ENCODE peak calls at places on chromosomes 2 and 18, in eight cellular contexts. E, F, C, H, J, B, D and S are unnamed samples.

GRCh38 chr2:42569116-42569711 is 782 bp downstream of the MTA3 start:
- DNase-seq in E (peak), F (peak), C (no peak), H (peak), J (peak), B (peak), D (peak), S (peak)

GRCh38 chr18:8847900-8848299 is 142.5 kb downstream of the MTCL1 start:
- DNase-seq in E (no peak), F (peak), C (no peak), H (no peak), J (no peak), B (no peak), D (no peak), S (no peak)

GRCh38 chr2:223528036-223528435 is 74.1 kb downstream of the SCG2 start:
- DNase-seq in E (no peak), F (no peak), C (no peak), H (no peak), J (no peak), B (no peak), D (no peak), S (no peak)

GRCh38 chr2:12642855-12643254 is 73.9 kb upstream of the TRIB2 start:
- DNase-seq in E (no peak), F (no peak), C (no peak), H (no peak), J (no peak), B (no peak), D (no peak), S (no peak)

GRCh38 chr2:101766337-101766736 is 68.8 kb downstream of the MAP4K4 start:
- DNase-seq in E (no peak), F (no peak), C (no peak), H (no peak), J (no peak), B (no peak), D (no peak), S (no peak)

GRCh38 chr2:160956243-160956802 is 203.9 kb upstream of the TANK start:
- DNase-seq in E (no peak), F (peak), C (no peak), H (no peak), J (no peak), B (no peak), D (peak), S (peak)

GRCh38 chr2:67872481-67872880 is 190.3 kb downstream of the C1D start:
- DNase-seq in E (no peak), F (no peak), C (no peak), H (no peak), J (no peak), B (no peak), D (no peak), S (no peak)

GRCh38 chr2:229124126-229124525 is 147.0 kb downstream of the PID1 start:
- DNase-seq in E (no peak), F (no peak), C (no peak), H (no peak), J (no peak), B (no peak), D (no peak), S (no peak)

GRCh38 chr18:78403371-78403770 is 576.2 kb upstream of the SALL3 start:
- DNase-seq in E (no peak), F (no peak), C (no peak), H (no peak), J (no peak), B (no peak), D (no peak), S (no peak)

GRCh38 chr2:10271509-10271908 is 31.2 kb upstream of the HPCAL1 start:
- DNase-seq in E (no peak), F (no peak), C (no peak), H (no peak), J (no peak), B (no peak), D (no peak), S (peak)

GRCh38 chr2:19860022-19860421 is 41.8 kb downstream of the TTC32 start:
- DNase-seq in E (no peak), F (peak), C (no peak), H (peak), J (peak), B (no peak), D (no peak), S (no peak)

GRCh38 chr2:182573553-182573952 is 142.5 kb upstream of the DNAJC10 start:
- DNase-seq in E (no peak), F (no peak), C (no peak), H (no peak), J (no peak), B (no peak), D (no peak), S (no peak)

GRCh38 chr2:120395221-120395620 is 49.3 kb downstream of the INHBB start:
- DNase-seq in E (no peak), F (no peak), C (no peak), H (no peak), J (no peak), B (no peak), D (no peak), S (no peak)

GRCh38 chr2:28391564-28392296 is 928 bp upstream of the FOSL2 start:
- DNase-seq in E (peak), F (peak), C (peak), H (peak), J (peak), B (peak), D (peak), S (peak)

GRCh38 chr18:44742741-44743311 is 62.1 kb downstream of the SETBP1 start:
- DNase-seq in E (peak), F (peak), C (no peak), H (peak), J (peak), B (peak), D (peak), S (no peak)

GRCh38 chr2:75547345-75548035 is 13.2 kb downstream of the EVA1A start:
- DNase-seq in E (no peak), F (no peak), C (no peak), H (no peak), J (peak), B (no peak), D (no peak), S (peak)

GRCh38 chr2:119024152-119024551 is 82.2 kb downstream of the MARCO start:
- DNase-seq in E (no peak), F (no peak), C (no peak), H (no peak), J (no peak), B (no peak), D (no peak), S (no peak)

GRCh38 chr18:2881088-2881487 is 34.3 kb downstream of the EMILIN2 start:
- DNase-seq in E (no peak), F (no peak), C (no peak), H (no peak), J (no peak), B (no peak), D (no peak), S (no peak)

GRCh38 chr2:7811073-7811472 is 870.8 kb upstream of the ID2 start:
- DNase-seq in E (no peak), F (no peak), C (no peak), H (no peak), J (no peak), B (no peak), D (no peak), S (no peak)

GRCh38 chr2:222049946-222050345 is 248.9 kb downstream of the PAX3 start:
- DNase-seq in E (no peak), F (no peak), C (no peak), H (no peak), J (peak), B (no peak), D (no peak), S (no peak)

GRCh38 chr2:239196474-239197021 is 204.3 kb downstream of the HDAC4 start:
- DNase-seq in E (peak), F (peak), C (no peak), H (no peak), J (no peak), B (peak), D (peak), S (peak)

GRCh38 chr2:164778723-164779122 is 62.9 kb downstream of the COBLL1 start:
- DNase-seq in E (no peak), F (no peak), C (no peak), H (no peak), J (no peak), B (no peak), D (no peak), S (no peak)

GRCh38 chr2:112031473-112031872 is 23.6 kb upstream of the TMEM87B start:
- DNase-seq in E (peak), F (peak), C (no peak), H (peak), J (no peak), B (peak), D (no peak), S (no peak)

GRCh38 chr2:132916219-132916618 is 246.2 kb upstream of the LYPD1 start:
- DNase-seq in E (no peak), F (no peak), C (no peak), H (no peak), J (no peak), B (no peak), D (no peak), S (no peak)

GRCh38 chr18:55650363-55650870 is 62.4 kb upstream of the TCF4 start:
- DNase-seq in E (no peak), F (no peak), C (no peak), H (no peak), J (no peak), B (no peak), D (no peak), S (no peak)

GRCh38 chr2:221283896-221284295 is 288.2 kb downstream of the EPHA4 start:
- DNase-seq in E (no peak), F (no peak), C (no peak), H (no peak), J (no peak), B (no peak), D (no peak), S (no peak)

GRCh38 chr2:205731521-205731965 is 49.2 kb downstream of the NRP2 start:
- DNase-seq in E (no peak), F (no peak), C (no peak), H (no peak), J (peak), B (no peak), D (no peak), S (no peak)

GRCh38 chr2:209532321-209532720 is 108.5 kb downstream of the MAP2 start:
- DNase-seq in E (no peak), F (no peak), C (no peak), H (no peak), J (no peak), B (no peak), D (no peak), S (no peak)

GRCh38 chr18:24683965-24684364 is 223.5 kb downstream of the HRH4 start:
- DNase-seq in E (no peak), F (no peak), C (no peak), H (no peak), J (no peak), B (no peak), D (no peak), S (no peak)

GRCh38 chr2:72012886-72013574 is 134.6 kb downstream of the CYP26B1 start:
- DNase-seq in E (no peak), F (no peak), C (no peak), H (no peak), J (no peak), B (no peak), D (no peak), S (peak)

GRCh38 chr2:169349528-169349927 is 12.8 kb downstream of the LRP2 start:
- DNase-seq in E (no peak), F (no peak), C (no peak), H (no peak), J (no peak), B (no peak), D (no peak), S (no peak)

GRCh38 chr2:567865-568638 is 109.2 kb downstream of the TMEM18 start:
- DNase-seq in E (peak), F (peak), C (no peak), H (no peak), J (no peak), B (peak), D (peak), S (peak)

GRCh38 chr2:102122115-102122514 is 20.4 kb upstream of the IL1R1 start:
- DNase-seq in E (no peak), F (no peak), C (no peak), H (no peak), J (no peak), B (no peak), D (no peak), S (no peak)

GRCh38 chr2:71157124-71157802 is 26.8 kb downstream of the MPHOSPH10 start:
- DNase-seq in E (peak), F (peak), C (peak), H (peak), J (peak), B (peak), D (peak), S (no peak)

GRCh38 chr2:222813177-222813843 is 47.5 kb upstream of the ACSL3 start:
- DNase-seq in E (no peak), F (no peak), C (no peak), H (no peak), J (no peak), B (no peak), D (no peak), S (no peak)

GRCh38 chr2:197969391-197969893 is 165.0 kb downstream of the PLCL1 start:
- DNase-seq in E (no peak), F (no peak), C (no peak), H (no peak), J (no peak), B (no peak), D (no peak), S (no peak)

GRCh38 chr2:104841694-104842093 is 12.2 kb upstream of the POU3F3 start:
- DNase-seq in E (no peak), F (no peak), C (no peak), H (no peak), J (no peak), B (no peak), D (no peak), S (no peak)
- TF ChIP-seq POLR2A in E (no peak), F (no peak), C (no peak), H (no peak), J (no peak), B (no peak), D (no peak), S (no peak)

DNA sequence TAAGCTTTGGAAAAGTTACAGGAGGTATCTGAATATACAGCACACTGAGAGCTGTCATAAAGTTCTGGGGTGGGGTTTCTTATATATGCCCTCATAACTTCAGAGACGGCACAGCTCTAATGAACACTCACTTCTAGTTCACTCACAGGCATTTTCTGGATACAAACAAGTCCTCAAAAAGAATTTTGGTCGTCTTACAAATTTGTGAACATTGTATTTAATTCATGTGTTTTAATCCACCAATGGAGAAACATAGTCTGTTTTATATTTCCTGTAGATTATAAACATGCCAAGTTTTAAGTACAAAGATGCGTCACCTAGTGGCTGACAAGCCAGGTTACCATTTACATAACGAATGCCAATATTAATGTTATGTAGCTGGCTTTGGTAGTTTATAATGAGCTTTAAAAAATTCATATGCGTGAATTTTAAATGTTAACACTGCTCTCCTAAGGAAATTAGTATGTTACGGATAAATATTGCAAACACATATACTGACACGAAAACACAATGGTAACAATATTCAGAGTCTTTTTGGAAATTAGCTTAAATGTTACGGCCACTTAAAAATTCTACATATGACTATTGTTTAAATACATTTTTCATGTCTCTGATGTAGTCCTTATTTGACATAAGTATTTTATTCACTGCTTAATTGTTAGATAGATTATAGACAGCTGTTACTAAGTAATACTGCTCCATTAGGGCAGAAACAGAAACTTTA is 2.5 kb downstream of the COL3A1 start:
- DNase-seq in E (no peak), F (no peak), C (no peak), H (no peak), J (no peak), B (no peak), D (peak), S (no peak)
- TF ChIP-seq CTCF in E (peak), F (no peak), C (peak), H (no peak), J (no peak), B (peak), D (peak), S (no peak)

DNA sequence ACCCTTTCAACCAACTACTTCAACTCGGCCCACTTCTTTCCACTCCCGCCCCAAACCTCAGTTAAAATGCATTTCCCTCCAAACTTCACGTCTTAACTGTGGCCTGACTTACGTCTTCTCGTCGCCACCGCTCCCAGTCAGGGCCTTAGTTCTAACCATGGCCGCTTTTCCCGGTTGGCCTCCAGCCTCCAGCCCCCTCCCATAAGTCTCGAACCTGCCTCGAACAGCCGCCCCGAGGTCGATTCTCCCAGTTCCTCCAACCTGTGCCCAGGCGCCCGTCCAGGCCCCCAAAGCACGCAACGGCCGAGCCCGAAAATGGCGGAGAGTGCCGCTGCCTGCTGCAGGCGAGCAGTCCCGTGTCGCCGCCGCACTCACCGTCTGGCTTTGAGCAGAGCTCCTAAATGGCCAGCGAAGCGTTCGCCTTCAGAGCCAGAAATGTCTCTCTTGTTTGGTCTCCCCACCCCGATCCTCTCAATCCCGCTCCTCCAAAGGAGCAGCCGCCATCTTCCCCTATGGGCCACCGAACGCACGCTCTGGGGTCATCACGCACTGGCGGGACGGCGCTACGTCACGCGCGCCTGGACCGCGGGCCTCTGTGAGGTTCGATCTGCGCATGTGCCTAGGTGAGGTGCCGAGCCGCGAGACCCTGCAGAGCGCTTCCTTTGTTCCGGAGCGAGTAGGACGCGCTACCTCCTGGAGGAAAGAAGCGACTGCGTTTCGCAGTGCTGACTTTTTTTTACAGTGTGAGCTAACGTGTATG is at the start of gene WDR33:
- DNase-seq in E (peak), F (peak), C (peak), H (peak), J (peak), B (peak), D (peak), S (peak)
- TF ChIP-seq POLR2A in E (peak), F (peak), C (peak), H (peak), J (peak), B (peak), D (peak), S (no peak)

GRCh38 chr2:47437287-47437686 is 34.3 kb downstream of the MSH2 start:
- DNase-seq in E (no peak), F (no peak), C (no peak), H (peak), J (peak), B (no peak), D (no peak), S (no peak)
- TF ChIP-seq CTCF in E (no peak), F (peak), C (peak), H (peak), J (peak), B (no peak), D (peak), S (no peak)

GRCh38 chr2:36357506-36358316 is 2.1 kb downstream of the CRIM1 start:
- DNase-seq in E (peak), F (peak), C (no peak), H (peak), J (peak), B (peak), D (peak), S (peak)
- TF ChIP-seq POLR2A in E (no peak), F (no peak), C (peak), H (no peak), J (no peak), B (no peak), D (no peak), S (no peak)

GRCh38 chr2:109439315-109439714 is 174.5 kb downstream of the SEPTIN10 start:
- DNase-seq in E (no peak), F (peak), C (no peak), H (no peak), J (no peak), B (no peak), D (no peak), S (no peak)

GRCh38 chr2:109444916-109445315 is 168.8 kb downstream of the SEPTIN10 start:
- DNase-seq in E (no peak), F (no peak), C (no peak), H (no peak), J (no peak), B (no peak), D (no peak), S (no peak)

GRCh38 chr2:109440507-109441156 is 173.1 kb downstream of the SEPTIN10 start:
- DNase-seq in E (peak), F (peak), C (no peak), H (no peak), J (no peak), B (no peak), D (no peak), S (peak)

GRCh38 chr2:109439897-109440506 is 173.8 kb downstream of the SEPTIN10 start:
- DNase-seq in E (no peak), F (peak), C (no peak), H (no peak), J (no peak), B (no peak), D (no peak), S (peak)

DNA sequence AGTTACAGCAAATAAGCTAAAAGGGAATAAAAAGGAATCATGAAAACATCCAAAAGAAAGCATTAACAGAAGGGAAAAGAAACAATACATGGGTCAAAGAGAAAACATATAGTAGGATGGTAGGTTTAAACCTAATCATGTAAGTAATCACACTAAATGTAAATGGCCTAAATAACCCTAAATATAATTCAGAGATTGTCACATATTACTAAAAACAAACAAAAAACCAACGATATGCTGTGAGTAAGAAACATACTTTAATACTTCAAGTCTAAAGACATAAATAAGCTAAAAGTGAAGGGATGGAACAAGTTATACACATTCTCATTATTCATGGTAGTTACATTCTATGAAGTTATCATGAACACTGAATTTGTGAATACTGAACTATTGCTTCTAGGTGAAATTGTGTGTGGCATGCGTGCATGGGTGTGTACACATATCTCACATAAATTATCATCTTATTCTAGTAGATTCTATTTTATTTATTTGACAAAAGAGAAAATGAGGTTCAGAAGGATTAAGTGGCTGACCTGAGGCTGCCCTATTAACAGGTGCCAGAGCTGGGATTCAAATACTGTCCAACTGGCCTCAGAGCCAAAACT is 170.9 kb downstream of the SEPTIN10 start:
- DNase-seq in E (no peak), F (no peak), C (no peak), H (no peak), J (no peak), B (no peak), D (no peak), S (peak)
- TF ChIP-seq CTCF in E (no peak), F (no peak), C (no peak), H (no peak), J (no peak), B (no peak), D (no peak), S (no peak)

GRCh38 chr2:157443795-157444642 is at the start of gene CYTIP:
- DNase-seq in E (no peak), F (no peak), C (peak), H (peak), J (no peak), B (no peak), D (peak), S (no peak)
- TF ChIP-seq POLR2A in E (no peak), F (no peak), C (peak), H (no peak), J (no peak), B (no peak), D (peak), S (no peak)

GRCh38 chr2:231198291-231199173 is at the start of gene ARMC9:
- DNase-seq in E (peak), F (peak), C (no peak), H (peak), J (peak), B (peak), D (peak), S (no peak)
- TF ChIP-seq CTCF in E (peak), F (no peak), C (no peak), H (no peak), J (no peak), B (no peak), D (no peak), S (no peak)

GRCh38 chr2:231568785-231569435 is 23.8 kb upstream of the TEX44 start:
- DNase-seq in E (no peak), F (no peak), C (no peak), H (no peak), J (no peak), B (no peak), D (no peak), S (no peak)
- TF ChIP-seq POLR2A in E (no peak), F (no peak), C (no peak), H (no peak), J (no peak), B (no peak), D (no peak), S (no peak)